ENCODE peak calls at places on chromosomes 3 and 15, in five cellular contexts. K is IMR-90, Y is neuronal stem cell, L is trophoblast cell, T is H1. M is an unnamed sample.

GRCh38 chr3:192745150-192745549 is 17.8 kb upstream of the FGF12 start:
- DNase-seq in L (no peak), Y (no peak), T (no peak), K (no peak), M (no peak)

GRCh38 chr15:45221053-45221599 is 30.9 kb upstream of the SLC28A2 start:
- DNase-seq in Y (no peak), T (no peak), K (no peak), L (no peak), M (no peak)

GRCh38 chr3:42742259-42742658 is 30.8 kb downstream of the CCDC13 start:
- DNase-seq in Y (no peak), L (no peak), K (no peak), T (no peak), M (no peak)

GRCh38 chr3:122921791-122922651 is 105.5 kb downstream of the SEMA5B start:
- DNase-seq in L (peak), K (no peak), T (no peak), Y (peak), M (no peak)

GRCh38 chr3:64166584-64167155 is 58.6 kb downstream of the PRICKLE2 start:
- DNase-seq in L (peak), Y (peak), K (no peak), T (peak), M (no peak)

GRCh38 chr3:47009225-47010049 is 30.0 kb downstream of the NBEAL2 start:
- DNase-seq in L (peak), K (peak), Y (peak), T (peak), M (peak)

GRCh38 chr3:131193671-131194291 is 167.1 kb downstream of the NEK11 start:
- DNase-seq in L (peak), Y (no peak), T (no peak), K (no peak), M (peak)

GRCh38 chr3:118949113-118949760 is 85.4 kb downstream of the IGSF11 start:
- DNase-seq in T (no peak), L (peak), Y (no peak), K (no peak), M (no peak)

GRCh38 chr15:25056484-25057429 is 102.0 kb downstream of the SNRPN start:
- DNase-seq in T (no peak), Y (no peak), K (no peak), L (no peak), M (no peak)

GRCh38 chr3:60475096-60475495 is 776.2 kb downstream of the FHIT start:
- DNase-seq in L (no peak), T (no peak), Y (no peak), K (no peak), M (no peak)

GRCh38 chr15:92772626-92773244 is 117.2 kb upstream of the FAM174B start:
- DNase-seq in T (no peak), K (no peak), L (no peak), Y (no peak), M (no peak)

GRCh38 chr3:65230251-65231140 is 542.7 kb upstream of the ADAMTS9 start:
- DNase-seq in L (peak), K (no peak), Y (no peak), T (no peak), M (peak)

GRCh38 chr15:100849021-100849831 is 30.4 kb upstream of the ALDH1A3 start:
- DNase-seq in L (peak), Y (no peak), T (no peak), K (peak), M (peak)

DNA sequence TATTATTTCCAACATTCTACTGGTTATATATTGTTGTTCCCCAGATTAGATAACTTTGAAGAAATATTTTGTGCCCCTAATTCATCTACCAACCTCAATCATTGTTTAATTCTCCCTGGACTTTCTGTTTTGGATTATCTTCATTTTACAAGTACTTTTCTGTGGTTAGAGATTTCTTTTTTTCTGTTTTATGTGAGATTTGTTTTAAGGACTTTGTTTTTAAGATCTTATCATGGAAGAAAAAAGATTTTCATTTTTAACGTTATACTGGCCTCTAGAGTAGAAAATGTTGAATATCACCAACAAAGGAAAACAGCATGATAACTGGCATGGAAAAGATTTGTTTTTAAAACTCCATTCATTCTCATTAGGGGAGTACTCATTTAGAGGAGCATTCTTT is 210.9 kb upstream of the KCNMB2 start:
- DNase-seq in Y (no peak), K (peak), L (peak), T (no peak), M (peak)
- H4K8ac ChIP-seq in Y (no peak), K (no peak), L (no peak), T (no peak), M (no peak)

GRCh38 chr15:41847981-41848380 is 9.3 kb downstream of the PLA2G4B start:
- DNase-seq in K (no peak), T (no peak), L (no peak), Y (no peak), M (no peak)
- H3K4me3 ChIP-seq in K (no peak), T (no peak), L (no peak), Y (no peak), M (no peak)

DNA sequence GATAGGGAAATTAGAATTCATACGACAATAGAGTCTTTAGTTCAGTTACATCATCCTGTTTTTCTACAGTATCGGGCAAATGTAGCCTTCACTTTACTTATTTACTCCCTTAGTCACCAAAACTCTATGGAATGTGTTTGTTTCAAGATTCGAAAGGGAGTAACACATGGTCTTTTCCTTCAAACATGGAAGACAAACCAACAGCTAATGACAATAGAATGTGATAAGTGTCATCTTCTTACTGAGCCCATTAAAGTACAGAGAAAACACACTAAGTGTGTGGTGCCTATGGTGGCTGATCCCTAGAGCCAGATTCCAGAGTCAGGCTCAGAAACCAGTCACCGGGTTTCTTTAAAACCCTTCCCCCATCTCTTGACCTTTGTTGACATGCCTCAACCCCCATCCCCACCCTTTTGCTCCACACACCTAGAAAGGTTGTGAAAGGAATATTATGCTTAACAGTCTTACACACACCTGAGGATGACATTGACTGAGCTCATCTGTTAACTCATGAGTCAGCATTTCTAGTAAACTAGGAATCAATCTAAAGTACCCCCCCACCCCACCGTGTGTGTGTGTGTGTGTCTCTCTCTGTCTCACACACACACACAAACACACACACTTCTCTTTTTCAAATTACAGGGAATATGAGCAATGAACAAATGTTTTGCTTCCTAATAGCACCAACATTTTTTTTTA is 549.6 kb upstream of the CCDC54 start:
- DNase-seq in L (peak), T (no peak), Y (no peak), K (peak), M (peak)
- H2AFZ ChIP-seq in L (no peak), T (no peak), Y (no peak), K (no peak), M (no peak)

DNA sequence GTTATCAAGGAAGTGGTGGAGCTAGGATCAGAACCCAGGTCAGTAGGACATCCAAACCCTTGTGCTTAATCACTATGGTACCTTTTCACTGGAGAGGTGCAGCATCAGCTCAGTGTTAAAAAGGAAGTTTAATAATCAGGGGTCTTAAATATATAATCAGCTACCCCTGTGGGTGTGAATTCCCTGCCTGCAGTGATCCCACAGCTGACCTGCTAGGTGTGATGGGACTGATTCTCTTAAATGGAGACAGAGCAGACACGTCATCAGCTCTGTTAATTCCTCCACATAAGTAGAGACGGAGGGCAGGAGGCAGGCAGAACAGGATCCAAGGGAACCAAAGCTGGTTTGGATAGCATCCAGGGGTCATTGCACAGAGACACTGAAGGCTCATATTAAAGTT is 154.1 kb upstream of the CRBN start:
- DNase-seq in K (no peak), Y (no peak), T (no peak), L (no peak), M (no peak)
- H4K8ac ChIP-seq in K (no peak), Y (no peak), T (no peak), L (no peak), M (no peak)

DNA sequence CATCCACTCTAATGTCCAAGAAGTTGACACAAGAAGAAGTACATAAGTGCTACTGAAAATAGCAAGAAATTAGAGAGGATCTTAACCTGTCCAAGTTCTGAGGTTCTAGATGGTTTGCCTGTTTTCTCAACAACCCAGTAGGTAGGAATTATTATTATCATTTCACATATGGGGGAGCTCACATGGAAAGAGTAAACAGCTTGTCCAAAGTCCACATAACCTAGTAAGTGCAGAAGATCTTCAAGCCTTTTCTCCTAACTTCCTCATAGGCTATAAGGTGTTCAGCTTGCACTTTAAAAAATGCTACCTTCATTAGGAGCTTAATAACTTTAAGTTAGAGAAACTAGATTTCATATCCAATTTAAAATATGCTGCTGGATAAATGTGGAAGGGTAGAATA is 3.0 kb downstream of the SLC2A2 start:
- DNase-seq in K (no peak), L (no peak), T (no peak), Y (no peak), M (no peak)
- H3K4me3 ChIP-seq in K (no peak), L (no peak), T (no peak), Y (no peak), M (no peak)

DNA sequence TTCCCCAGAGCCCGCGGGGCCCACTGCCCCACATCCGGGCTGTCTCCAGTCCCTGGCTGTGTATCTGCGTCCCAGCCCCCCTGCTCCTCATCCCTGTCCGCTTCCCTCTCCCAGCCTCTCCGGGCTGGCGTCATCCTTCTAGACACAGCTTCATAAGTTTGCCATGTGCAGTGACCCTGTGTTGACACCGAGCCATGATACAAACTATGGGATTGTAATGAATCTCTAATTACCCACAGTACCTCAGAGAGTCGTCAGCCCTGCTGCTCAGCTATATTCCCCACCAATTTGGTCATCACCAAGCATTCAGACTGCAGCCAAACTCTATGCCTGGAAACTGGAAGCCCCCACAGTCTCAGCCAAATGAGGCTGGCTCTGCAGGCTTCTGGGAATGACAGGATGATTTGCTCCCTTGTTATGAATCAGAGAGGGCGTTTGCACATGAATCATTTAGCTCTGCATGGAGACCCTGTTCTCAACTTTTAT is 466.1 kb upstream of the ATP11B start:
- DNase-seq in Y (no peak), L (no peak), K (no peak), T (no peak), M (no peak)
- H2AFZ ChIP-seq in Y (peak), L (no peak), K (no peak), T (peak), M (no peak)

M was measured in mesenchymal stem cell.